ENCODE peak calls at places on chromosomes 3 and 15, in eight cellular contexts. One of them, this sample, is unnamed.

GRCh38 chr15:60722328-60723112 is 243.6 kb upstream of the ICE2 start:
- DNase-seq in Panc1: no peak
- DNase-seq in suprapubic skin: no peak
- DNase-seq in GM23338: no peak
- DNase-seq in HL-60: no peak
- DNase-seq in K562: no peak
- DNase-seq in sigmoid colon: no peak
- DNase-seq in stomach: no peak
- DNase-seq in this sample: no peak

GRCh38 chr3:36876181-36876936 is 68.5 kb downstream of the TRANK1 start:
- DNase-seq in HL-60: no peak
- DNase-seq in Panc1: no peak
- DNase-seq in sigmoid colon: no peak
- DNase-seq in suprapubic skin: no peak
- DNase-seq in stomach: no peak
- DNase-seq in K562: peak
- DNase-seq in GM23338: no peak
- DNase-seq in this sample: no peak

GRCh38 chr3:114527036-114527644 is 233.3 kb downstream of the TIGIT start:
- DNase-seq in Panc1: no peak
- DNase-seq in stomach: no peak
- DNase-seq in HL-60: no peak
- DNase-seq in GM23338: peak
- DNase-seq in suprapubic skin: no peak
- DNase-seq in K562: no peak
- DNase-seq in sigmoid colon: no peak
- DNase-seq in this sample: no peak

GRCh38 chr3:46681387-46681786 is 12.1 kb downstream of the ALS2CL start:
- DNase-seq in Panc1: no peak
- DNase-seq in GM23338: no peak
- DNase-seq in stomach: no peak
- DNase-seq in sigmoid colon: peak
- DNase-seq in HL-60: no peak
- DNase-seq in suprapubic skin: no peak
- DNase-seq in K562: no peak
- DNase-seq in this sample: no peak

GRCh38 chr3:61924065-61924740 is 362.8 kb downstream of the PTPRG start:
- DNase-seq in HL-60: no peak
- DNase-seq in sigmoid colon: no peak
- DNase-seq in Panc1: no peak
- DNase-seq in stomach: no peak
- DNase-seq in suprapubic skin: no peak
- DNase-seq in K562: no peak
- DNase-seq in GM23338: no peak
- DNase-seq in this sample: no peak

GRCh38 chr15:72685301-72685924 is 569 bp downstream of the HIGD2B start:
- DNase-seq in sigmoid colon: no peak
- DNase-seq in HL-60: no peak
- DNase-seq in stomach: no peak
- DNase-seq in K562: no peak
- DNase-seq in GM23338: no peak
- DNase-seq in Panc1: no peak
- DNase-seq in suprapubic skin: no peak
- DNase-seq in this sample: no peak

GRCh38 chr15:38242055-38242454 is 10.6 kb upstream of the SPRED1 start:
- DNase-seq in K562: no peak
- DNase-seq in HL-60: no peak
- DNase-seq in sigmoid colon: no peak
- DNase-seq in GM23338: no peak
- DNase-seq in stomach: no peak
- DNase-seq in suprapubic skin: no peak
- DNase-seq in Panc1: no peak
- DNase-seq in this sample: no peak

GRCh38 chr3:127326341-127326740 is 38.5 kb upstream of the PRR20G start:
- DNase-seq in stomach: no peak
- DNase-seq in sigmoid colon: no peak
- DNase-seq in HL-60: no peak
- DNase-seq in Panc1: no peak
- DNase-seq in suprapubic skin: no peak
- DNase-seq in K562: no peak
- DNase-seq in GM23338: no peak
- DNase-seq in this sample: peak

GRCh38 chr3:71254658-71255057 is 328.9 kb downstream of the FOXP1 start:
- DNase-seq in stomach: no peak
- DNase-seq in K562: no peak
- DNase-seq in Panc1: no peak
- DNase-seq in sigmoid colon: no peak
- DNase-seq in HL-60: no peak
- DNase-seq in GM23338: no peak
- DNase-seq in suprapubic skin: no peak
- DNase-seq in this sample: no peak

GRCh38 chr3:29281265-29282228 is 676 bp downstream of the RBMS3 start:
- DNase-seq in sigmoid colon: peak
- DNase-seq in K562: no peak
- DNase-seq in HL-60: no peak
- DNase-seq in GM23338: no peak
- DNase-seq in stomach: no peak
- DNase-seq in Panc1: no peak
- DNase-seq in suprapubic skin: no peak
- DNase-seq in this sample: no peak

GRCh38 chr3:147361671-147362420 is 44.5 kb downstream of the ZIC4 start:
- DNase-seq in GM23338: peak
- DNase-seq in suprapubic skin: no peak
- DNase-seq in Panc1: peak
- DNase-seq in HL-60: peak
- DNase-seq in K562: peak
- DNase-seq in sigmoid colon: no peak
- DNase-seq in stomach: no peak
- DNase-seq in this sample: no peak

GRCh38 chr15:65054333-65055200 is 9.4 kb downstream of the SLC51B start:
- DNase-seq in sigmoid colon: peak
- DNase-seq in stomach: peak
- DNase-seq in suprapubic skin: no peak
- DNase-seq in K562: peak
- DNase-seq in GM23338: peak
- DNase-seq in Panc1: no peak
- DNase-seq in HL-60: peak
- DNase-seq in this sample: peak

GRCh38 chr15:66592505-66593218 is 26.9 kb upstream of the LCTL start:
- DNase-seq in sigmoid colon: no peak
- DNase-seq in K562: peak
- DNase-seq in suprapubic skin: no peak
- DNase-seq in stomach: peak
- DNase-seq in HL-60: no peak
- DNase-seq in GM23338: no peak
- DNase-seq in Panc1: no peak
- DNase-seq in this sample: no peak

GRCh38 chr3:127316685-127317084 is 28.8 kb upstream of the PRR20G start:
- DNase-seq in GM23338: no peak
- DNase-seq in suprapubic skin: no peak
- DNase-seq in K562: no peak
- DNase-seq in sigmoid colon: no peak
- DNase-seq in HL-60: no peak
- DNase-seq in stomach: no peak
- DNase-seq in Panc1: no peak
- DNase-seq in this sample: no peak

GRCh38 chr15:55394694-55395093 is 13.5 kb downstream of the CCPG1 start:
- DNase-seq in HL-60: peak
- DNase-seq in stomach: no peak
- DNase-seq in sigmoid colon: no peak
- DNase-seq in Panc1: no peak
- DNase-seq in GM23338: no peak
- DNase-seq in K562: no peak
- DNase-seq in suprapubic skin: no peak
- DNase-seq in this sample: no peak

GRCh38 chr3:63662500-63662899 is 10.0 kb downstream of the SNTN start:
- DNase-seq in Panc1: no peak
- DNase-seq in stomach: no peak
- DNase-seq in suprapubic skin: no peak
- DNase-seq in sigmoid colon: no peak
- DNase-seq in K562: no peak
- DNase-seq in HL-60: no peak
- DNase-seq in GM23338: peak
- DNase-seq in this sample: no peak

GRCh38 chr3:38985581-38985980 is 66.2 kb downstream of the SCN11A start:
- DNase-seq in sigmoid colon: no peak
- DNase-seq in stomach: no peak
- DNase-seq in suprapubic skin: no peak
- DNase-seq in K562: no peak
- DNase-seq in HL-60: no peak
- DNase-seq in Panc1: no peak
- DNase-seq in GM23338: no peak
- DNase-seq in this sample: no peak

GRCh38 chr15:73571346-73571745 is 61.8 kb downstream of the NPTN start:
- DNase-seq in K562: no peak
- DNase-seq in stomach: no peak
- DNase-seq in GM23338: no peak
- DNase-seq in suprapubic skin: no peak
- DNase-seq in Panc1: no peak
- DNase-seq in sigmoid colon: no peak
- DNase-seq in HL-60: no peak
- DNase-seq in this sample: no peak

GRCh38 chr3:149506540-149506939 is 32.0 kb downstream of the TM4SF4 start:
- DNase-seq in stomach: no peak
- DNase-seq in GM23338: no peak
- DNase-seq in HL-60: no peak
- DNase-seq in K562: no peak
- DNase-seq in suprapubic skin: no peak
- DNase-seq in sigmoid colon: no peak
- DNase-seq in Panc1: no peak
- DNase-seq in this sample: no peak

GRCh38 chr3:116445291-116445841 is at the start of gene LSAMP:
- DNase-seq in suprapubic skin: no peak
- DNase-seq in Panc1: no peak
- DNase-seq in sigmoid colon: peak
- DNase-seq in K562: no peak
- DNase-seq in stomach: no peak
- DNase-seq in HL-60: no peak
- DNase-seq in GM23338: peak
- DNase-seq in this sample: no peak

GRCh38 chr15:95495033-95495541 is 835.4 kb upstream of the NR2F2 start:
- DNase-seq in sigmoid colon: no peak
- DNase-seq in K562: no peak
- DNase-seq in stomach: peak
- DNase-seq in HL-60: no peak
- DNase-seq in GM23338: no peak
- DNase-seq in suprapubic skin: no peak
- DNase-seq in Panc1: no peak
- DNase-seq in this sample: no peak

GRCh38 chr15:60405405-60405804 is 7.6 kb upstream of the ANXA2 start:
- DNase-seq in K562: no peak
- DNase-seq in stomach: no peak
- DNase-seq in GM23338: no peak
- DNase-seq in suprapubic skin: no peak
- DNase-seq in HL-60: no peak
- DNase-seq in sigmoid colon: no peak
- DNase-seq in Panc1: no peak
- DNase-seq in this sample: no peak

GRCh38 chr3:134355416-134355815 is 18.8 kb downstream of the AMOTL2 start:
- DNase-seq in suprapubic skin: no peak
- DNase-seq in stomach: no peak
- DNase-seq in sigmoid colon: peak
- DNase-seq in Panc1: no peak
- DNase-seq in HL-60: no peak
- DNase-seq in GM23338: no peak
- DNase-seq in K562: no peak
- DNase-seq in this sample: no peak

GRCh38 chr3:184234671-184235380 is 5.4 kb downstream of the VWA5B2 start:
- DNase-seq in sigmoid colon: no peak
- DNase-seq in K562: no peak
- DNase-seq in suprapubic skin: no peak
- DNase-seq in Panc1: no peak
- DNase-seq in HL-60: no peak
- DNase-seq in stomach: no peak
- DNase-seq in GM23338: no peak
- DNase-seq in this sample: no peak

GRCh38 chr3:184233127-184233843 is 3.9 kb downstream of the VWA5B2 start:
- DNase-seq in HL-60: no peak
- DNase-seq in Panc1: no peak
- DNase-seq in sigmoid colon: no peak
- DNase-seq in K562: no peak
- DNase-seq in GM23338: no peak
- DNase-seq in stomach: no peak
- DNase-seq in suprapubic skin: no peak
- DNase-seq in this sample: no peak

GRCh38 chr3:184235381-184236032 is 6.1 kb downstream of the VWA5B2 start:
- DNase-seq in suprapubic skin: no peak
- DNase-seq in GM23338: no peak
- DNase-seq in K562: no peak
- DNase-seq in Panc1: no peak
- DNase-seq in stomach: no peak
- DNase-seq in sigmoid colon: no peak
- DNase-seq in HL-60: no peak
- DNase-seq in this sample: peak

GRCh38 chr3:184236033-184236410 is 6.6 kb downstream of the VWA5B2 start:
- DNase-seq in K562: no peak
- DNase-seq in HL-60: no peak
- DNase-seq in sigmoid colon: no peak
- DNase-seq in GM23338: no peak
- DNase-seq in Panc1: no peak
- DNase-seq in suprapubic skin: no peak
- DNase-seq in stomach: no peak
- DNase-seq in this sample: no peak

GRCh38 chr3:184234224-184234623 is 4.8 kb downstream of the VWA5B2 start:
- DNase-seq in HL-60: no peak
- DNase-seq in sigmoid colon: no peak
- DNase-seq in Panc1: no peak
- DNase-seq in K562: peak
- DNase-seq in GM23338: peak
- DNase-seq in stomach: peak
- DNase-seq in suprapubic skin: no peak
- DNase-seq in this sample: no peak
- TF ChIP-seq CTCF in HL-60: no peak
- TF ChIP-seq CTCF in sigmoid colon: no peak
- TF ChIP-seq CTCF in Panc1: no peak
- TF ChIP-seq CTCF in K562: peak
- TF ChIP-seq CTCF in GM23338: no peak
- TF ChIP-seq CTCF in stomach: no peak
- TF ChIP-seq CTCF in suprapubic skin: no peak
- TF ChIP-seq CTCF in this sample: no peak

GRCh38 chr15:40280260-40281056 is 2.4 kb downstream of the ANKRD63 start:
- DNase-seq in Panc1: no peak
- DNase-seq in GM23338: peak
- DNase-seq in sigmoid colon: no peak
- DNase-seq in K562: no peak
- DNase-seq in stomach: no peak
- DNase-seq in HL-60: no peak
- DNase-seq in suprapubic skin: no peak
- DNase-seq in this sample: no peak
- H3K4me3 ChIP-seq in Panc1: no peak
- H3K4me3 ChIP-seq in GM23338: peak
- H3K4me3 ChIP-seq in sigmoid colon: no peak
- H3K4me3 ChIP-seq in K562: no peak
- H3K4me3 ChIP-seq in stomach: no peak
- H3K4me3 ChIP-seq in HL-60: no peak
- H3K4me3 ChIP-seq in suprapubic skin: no peak
- H3K4me3 ChIP-seq in this sample: peak

GRCh38 chr15:41851167-41851523 is 12.5 kb downstream of the PLA2G4B start:
- DNase-seq in suprapubic skin: no peak
- DNase-seq in stomach: no peak
- DNase-seq in Panc1: no peak
- DNase-seq in HL-60: no peak
- DNase-seq in GM23338: no peak
- DNase-seq in sigmoid colon: no peak
- DNase-seq in K562: no peak
- DNase-seq in this sample: no peak
- TF ChIP-seq POLR2AphosphoS5 in suprapubic skin: no peak
- TF ChIP-seq POLR2AphosphoS5 in stomach: no peak
- TF ChIP-seq POLR2AphosphoS5 in Panc1: no peak
- TF ChIP-seq POLR2AphosphoS5 in HL-60: no peak
- TF ChIP-seq POLR2AphosphoS5 in GM23338: no peak
- TF ChIP-seq POLR2AphosphoS5 in sigmoid colon: no peak
- TF ChIP-seq POLR2AphosphoS5 in K562: no peak
- TF ChIP-seq POLR2AphosphoS5 in this sample: no peak

GRCh38 chr3:123773681-123774431 is 110.3 kb downstream of the MYLK start:
- DNase-seq in sigmoid colon: peak
- DNase-seq in stomach: no peak
- DNase-seq in Panc1: no peak
- DNase-seq in K562: no peak
- DNase-seq in GM23338: no peak
- DNase-seq in suprapubic skin: peak
- DNase-seq in HL-60: no peak
- DNase-seq in this sample: no peak
- TF ChIP-seq CTCF in sigmoid colon: no peak
- TF ChIP-seq CTCF in stomach: no peak
- TF ChIP-seq CTCF in Panc1: no peak
- TF ChIP-seq CTCF in K562: no peak
- TF ChIP-seq CTCF in GM23338: no peak
- TF ChIP-seq CTCF in suprapubic skin: no peak
- TF ChIP-seq CTCF in HL-60: no peak
- TF ChIP-seq CTCF in this sample: no peak